ENCODE peak calls at places on chromosomes 16 and 17, in eight cellular contexts. V is uterus, E is H1, W is kidney, Y is cardiac muscle cell, N is HCT116, H is PC-3, B is mesendoderm. L is an unnamed sample.

GRCh38 chr17:27256225-27257030 is 37.5 kb upstream of the WSB1 start:
- DNase-seq in V (no peak), E (no peak), W (no peak), Y (peak; percentile 88), N (no peak), H (peak; percentile 77), B (no peak), L (no peak)

GRCh38 chr17:48728232-48729231 is at the start of gene HOXB13:
- DNase-seq in V (no peak), E (no peak), W (no peak), Y (peak; percentile 47), N (peak; percentile 75), H (peak; percentile 94), B (peak; percentile 68), L (no peak)

GRCh38 chr16:17544785-17545184 is 74.0 kb upstream of the XYLT1 start:
- DNase-seq in V (no peak), E (peak; percentile 17), W (no peak), Y (no peak), N (peak; percentile 8), H (no peak), B (peak; percentile 53), L (no peak)

GRCh38 chr17:75645501-75645888 is 12.3 kb downstream of the SMIM5 start:
- DNase-seq in V (no peak), E (no peak), W (peak; percentile 84), Y (no peak), N (peak; percentile 90), H (peak; percentile 99), B (peak; percentile 90), L (no peak)

GRCh38 chr16:88331989-88332920 is 50.5 kb upstream of the ZNF469 start:
- DNase-seq in V (peak; percentile 65), E (no peak), W (peak; percentile 73), Y (peak; percentile 99), N (peak; percentile 88), H (peak; percentile 98), B (peak; percentile 8), L (peak; percentile 36)

GRCh38 chr16:89880477-89881367 is 7.3 kb downstream of the TCF25 start:
- DNase-seq in V (no peak), E (no peak), W (no peak), Y (no peak), N (no peak), H (no peak), B (no peak), L (peak; percentile 9)

GRCh38 chr17:82520041-82520910 is 744 bp downstream of the FOXK2 start:
- DNase-seq in V (no peak), E (no peak), W (peak; percentile 80), Y (peak; percentile 31), N (no peak), H (peak; percentile 10), B (no peak), L (peak; percentile 71)

GRCh38 chr16:58016841-58017446 is 8.6 kb upstream of the MMP15 start:
- DNase-seq in V (no peak), E (no peak), W (peak; percentile 25), Y (no peak), N (no peak), H (no peak), B (no peak), L (no peak)

GRCh38 chr16:73047536-73048291 is at the start of gene ZFHX3:
- DNase-seq in V (peak; percentile 69), E (no peak), W (peak; percentile 91), Y (peak; percentile 65), N (no peak), H (peak; percentile 76), B (peak; percentile 67), L (peak; percentile 90)

GRCh38 chr16:55737318-55737717 is 81.5 kb downstream of the SLC6A2 start:
- DNase-seq in V (no peak), E (no peak), W (no peak), Y (no peak), N (no peak), H (no peak), B (no peak), L (no peak)

GRCh38 chr17:31357831-31358400 is 33.6 kb upstream of the RAB11FIP4 start:
- DNase-seq in V (no peak), E (no peak), W (no peak), Y (no peak), N (no peak), H (peak; percentile 25), B (no peak), L (no peak)

GRCh38 chr17:74444406-74444805 is 12.5 kb downstream of the GPRC5C start:
- DNase-seq in V (peak; percentile 57), E (no peak), W (peak; percentile 90), Y (peak; percentile 69), N (no peak), H (no peak), B (peak; percentile 53), L (peak; percentile 82)

GRCh38 chr17:7912927-7913524 is 3.1 kb downstream of the RNF227 start:
- DNase-seq in V (peak; percentile 63), E (no peak), W (no peak), Y (peak; percentile 85), N (peak; percentile 81), H (peak; percentile 73), B (peak; percentile 87), L (no peak)

GRCh38 chr16:55853114-55853513 is 20.2 kb upstream of the CES1 start:
- DNase-seq in V (no peak), E (no peak), W (no peak), Y (no peak), N (no peak), H (peak; percentile 14), B (no peak), L (no peak)

GRCh38 chr16:85665373-85665740 is 23.4 kb downstream of the GINS2 start:
- DNase-seq in V (no peak), E (no peak), W (peak; percentile 45), Y (no peak), N (no peak), H (no peak), B (no peak), L (no peak)

GRCh38 chr16:16861546-16861945 is 482.6 kb downstream of the NPIPA7 start:
- DNase-seq in V (no peak), E (no peak), W (no peak), Y (peak; percentile 29), N (peak; percentile 18), H (peak; percentile 34), B (peak; percentile 55), L (peak; percentile 61)

GRCh38 chr17:8041980-8042379 is 3.1 kb downstream of the ALOX15B start:
- DNase-seq in V (no peak), E (no peak), W (no peak), Y (no peak), N (no peak), H (no peak), B (no peak), L (no peak)

GRCh38 chr16:69327585-69328310 is 2.6 kb downstream of the PDF start:
- DNase-seq in V (no peak), E (no peak), W (peak; percentile 18), Y (no peak), N (no peak), H (no peak), B (no peak), L (no peak)

GRCh38 chr17:64423881-64424280 is 25.0 kb upstream of the MILR1 start:
- DNase-seq in V (no peak), E (no peak), W (no peak), Y (no peak), N (no peak), H (peak; percentile 62), B (no peak), L (no peak)

GRCh38 chr16:84423416-84423837 is 55.1 kb downstream of the ATP2C2 start:
- DNase-seq in V (no peak), E (no peak), W (no peak), Y (peak; percentile 42), N (peak; percentile 80), H (peak; percentile 15), B (peak; percentile 57), L (no peak)

GRCh38 chr16:89174877-89175276 is 3.3 kb downstream of the CDH15 start:
- DNase-seq in V (no peak), E (no peak), W (no peak), Y (peak; percentile 42), N (no peak), H (no peak), B (no peak), L (peak; percentile 53)

GRCh38 chr17:76241205-76241539 is 879 bp upstream of the RNF157 start:
- DNase-seq in V (no peak), E (no peak), W (peak; percentile 53), Y (no peak), N (no peak), H (no peak), B (no peak), L (peak; percentile 83)

GRCh38 chr17:35588196-35588920 is 1.2 kb downstream of the AP2B1 start:
- DNase-seq in V (no peak), E (no peak), W (no peak), Y (peak; percentile 54), N (peak; percentile 73), H (peak; percentile 93), B (peak; percentile 88), L (peak; percentile 42)

DNA sequence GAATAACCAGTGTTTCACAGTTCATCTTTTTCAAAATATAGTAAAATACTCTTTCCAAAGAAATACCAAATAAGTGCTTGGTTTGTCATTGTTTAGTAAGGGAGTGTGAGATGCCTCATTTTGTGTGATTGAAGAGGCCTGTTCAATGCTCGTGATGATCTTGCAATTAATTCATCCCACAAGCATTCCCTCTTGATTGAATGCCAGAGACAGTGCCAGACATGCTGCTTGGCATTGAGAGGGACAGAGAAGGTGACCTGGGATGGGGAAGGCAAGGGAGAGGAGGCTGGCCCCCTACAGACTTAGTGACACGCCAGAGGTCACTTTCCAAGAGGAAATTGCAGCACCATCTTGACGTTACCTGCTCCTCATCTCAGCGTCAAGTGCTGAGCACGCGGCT is 49.3 kb downstream of the CLEC16A start:
- DNase-seq in V (no peak), E (no peak), W (no peak), Y (no peak), N (no peak), H (no peak), B (no peak), L (no peak)
- H3K4me1 ChIP-seq in V (no peaks in the 10 kb centered on the region), E (no peaks in the 10 kb centered on the region), W (peaks cover 3% of the 10 kb centered on the region), Y (peaks cover 6% of the 10 kb centered on the region), N (peaks cover 48% of the 10 kb centered on the region), H (peaks cover 33% of the 10 kb centered on the region), B (peaks cover 9% of the 10 kb centered on the region), L (no peaks in the 10 kb centered on the region)

GRCh38 chr16:53501216-53501859 is 1.7 kb downstream of the AKTIP start:
- DNase-seq in V (no peak), E (no peak), W (no peak), Y (no peak), N (no peak), H (no peak), B (peak; percentile 69), L (no peak)
- H3K4me3 ChIP-seq in V (peak overlapping the region; percentile 99), E (peak overlapping the region; percentile 1), W (peak overlapping the region; percentile 76), Y (peak overlapping the region; percentile 91), N (peak overlapping the region; percentile 72), H (peak overlapping the region; percentile 87), B (no peak overlapping the region), L (peak overlapping the region; percentile 57)

DNA sequence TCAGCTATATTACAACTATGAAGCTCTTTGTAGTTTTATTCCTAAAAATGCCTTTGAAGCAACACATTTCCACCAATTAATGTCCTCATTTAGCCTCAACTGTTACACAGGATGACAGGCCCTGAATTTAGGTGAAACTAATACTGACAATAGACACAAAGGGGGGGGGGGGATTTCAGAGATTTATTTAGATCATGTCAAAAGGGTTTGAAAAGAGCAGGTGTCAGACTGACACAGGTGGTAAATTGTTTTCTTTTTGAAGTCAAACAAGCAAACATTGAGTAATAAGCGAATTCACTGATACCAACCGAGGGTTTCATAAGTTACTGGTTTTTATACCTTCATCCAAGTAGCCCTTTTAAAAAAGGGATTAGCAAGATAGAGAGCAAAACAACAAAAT is 40.8 kb downstream of the KANSL1 start:
- DNase-seq in V (no peak), E (no peak), W (no peak), Y (no peak), N (no peak), H (no peak), B (no peak), L (no peak)
- H3K27ac ChIP-seq in V (peak overlapping the region; percentile 11), E (no peak overlapping the region), W (no peak overlapping the region), Y (peak overlapping the region; percentile 0), N (no peak overlapping the region), H (no peak overlapping the region), B (no peak overlapping the region), L (no peak overlapping the region)

GRCh38 chr17:78820841-78821240 is 19.8 kb downstream of the USP36 start:
- DNase-seq in V (no peak), E (no peak), W (no peak), Y (no peak), N (no peak), H (no peak), B (no peak), L (no peak)
- H3K4me1 ChIP-seq in V (no peaks in the 10 kb centered on the region), E (no peaks in the 10 kb centered on the region), W (no peaks in the 10 kb centered on the region), Y (no peaks in the 10 kb centered on the region), N (no peaks in the 10 kb centered on the region), H (no peaks in the 10 kb centered on the region), B (no peaks in the 10 kb centered on the region), L (no peaks in the 10 kb centered on the region)